ENCODE peak calls at places on chromosomes 12 and 14, in six cellular contexts. C is suprapubic skin, R is AG09309, M is astrocyte of the spinal cord, A is Caco-2, K is left ventricle myocardium inferior. S is an unnamed sample.

GRCh38 chr12:120978296-120979219 is at the start of gene HNF1A:
- DNase-seq in C (no peak), R (no peak), M (no peak), A (peak), K (no peak), S (no peak)

GRCh38 chr14:23577004-23577681 is 1.4 kb downstream of the JPH4 start:
- DNase-seq in C (peak), R (no peak), M (no peak), A (no peak), K (no peak), S (no peak)

GRCh38 chr12:115223322-115223721 is 539.3 kb upstream of the TBX3 start:
- DNase-seq in C (no peak), R (peak), M (peak), A (no peak), K (no peak), S (no peak)

GRCh38 chr12:54385251-54385914 is 850 bp upstream of the ZNF385A start:
- DNase-seq in C (no peak), R (no peak), M (no peak), A (no peak), K (peak), S (no peak)

GRCh38 chr14:99066378-99066777 is 205.6 kb downstream of the BCL11B start:
- DNase-seq in C (no peak), R (no peak), M (no peak), A (no peak), K (no peak), S (no peak)

GRCh38 chr12:109525279-109525585 is 47.8 kb downstream of the UBE3B start:
- DNase-seq in C (no peak), R (no peak), M (no peak), A (no peak), K (no peak), S (no peak)

GRCh38 chr12:57475271-57476161 is 4.2 kb downstream of the ARHGAP9 start:
- DNase-seq in C (no peak), R (no peak), M (no peak), A (no peak), K (no peak), S (no peak)

GRCh38 chr12:117038919-117039318 is 60.3 kb downstream of the TESC start:
- DNase-seq in C (no peak), R (no peak), M (no peak), A (no peak), K (peak), S (no peak)

GRCh38 chr14:61950340-61950739 is 188.1 kb downstream of the SNAPC1 start:
- DNase-seq in C (no peak), R (no peak), M (no peak), A (no peak), K (no peak), S (no peak)

GRCh38 chr14:24072436-24072835 is 1.1 kb downstream of the CPNE6 start:
- DNase-seq in C (no peak), R (no peak), M (no peak), A (no peak), K (no peak), S (no peak)

GRCh38 chr14:31944256-31945073 is 132.6 kb upstream of the ARHGAP5 start:
- DNase-seq in C (no peak), R (no peak), M (no peak), A (peak), K (no peak), S (no peak)

GRCh38 chr12:49582840-49583239 is 14.9 kb upstream of the MCRS1 start:
- DNase-seq in C (no peak), R (no peak), M (no peak), A (peak), K (no peak), S (no peak)

GRCh38 chr12:79255326-79255725 is 390.8 kb downstream of the SYT1 start:
- DNase-seq in C (no peak), R (peak), M (peak), A (no peak), K (no peak), S (peak)

GRCh38 chr14:99595034-99595433 is 9.0 kb downstream of the CCDC85C start:
- DNase-seq in C (no peak), R (no peak), M (no peak), A (no peak), K (no peak), S (no peak)

GRCh38 chr12:32997471-32997870 is 100.9 kb upstream of the PKP2 start:
- DNase-seq in C (no peak), R (no peak), M (no peak), A (no peak), K (no peak), S (no peak)

GRCh38 chr14:101502761-101503392 is 58.4 kb upstream of the DIO3 start:
- DNase-seq in C (peak), R (no peak), M (no peak), A (no peak), K (no peak), S (no peak)

GRCh38 chr12:3168775-3169221 is 91.6 kb downstream of the TSPAN9 start:
- DNase-seq in C (no peak), R (peak), M (peak), A (peak), K (no peak), S (no peak)

GRCh38 chr12:119713551-119714031 is 45.7 kb downstream of the PRKAB1 start:
- DNase-seq in C (no peak), R (no peak), M (no peak), A (no peak), K (no peak), S (no peak)

GRCh38 chr14:103045387-103045869 is 11.9 kb downstream of the CDC42BPB start:
- DNase-seq in C (no peak), R (no peak), M (no peak), A (no peak), K (no peak), S (no peak)

GRCh38 chr12:63915105-63915830 is 70.8 kb downstream of the SRGAP1 start:
- DNase-seq in C (no peak), R (peak), M (peak), A (no peak), K (no peak), S (no peak)

GRCh38 chr14:71650187-71650586 is 282.0 kb upstream of the RGS6 start:
- DNase-seq in C (no peak), R (no peak), M (no peak), A (no peak), K (no peak), S (no peak)

GRCh38 chr14:69013943-69014782 is 35.1 kb upstream of the ACTN1 start:
- DNase-seq in C (no peak), R (no peak), M (peak), A (peak), K (peak), S (peak)

GRCh38 chr14:75088566-75089373 is 19.3 kb downstream of the ZC2HC1C start:
- DNase-seq in C (no peak), R (no peak), M (peak), A (peak), K (no peak), S (no peak)

GRCh38 chr12:117111386-117112267 is 12.4 kb upstream of the TESC start:
- DNase-seq in C (no peak), R (no peak), M (no peak), A (no peak), K (no peak), S (no peak)

GRCh38 chr14:103232338-103232808 is 101.7 kb upstream of the EIF5 start:
- DNase-seq in C (no peak), R (no peak), M (no peak), A (no peak), K (no peak), S (no peak)

GRCh38 chr12:68609955-68610434 is 704 bp upstream of the RAP1B start:
- DNase-seq in C (no peak), R (no peak), M (no peak), A (no peak), K (no peak), S (no peak)

GRCh38 chr14:89701079-89702043 is 253.2 kb downstream of the EFCAB11 start:
- DNase-seq in C (peak), R (no peak), M (peak), A (peak), K (peak), S (no peak)

GRCh38 chr12:63403256-63403655 is 252.3 kb upstream of the AVPR1A start:
- DNase-seq in C (no peak), R (no peak), M (no peak), A (no peak), K (no peak), S (no peak)

GRCh38 chr14:95585971-95586620 is 51.2 kb downstream of the GLRX5 start:
- DNase-seq in C (no peak), R (no peak), M (no peak), A (no peak), K (no peak), S (no peak)

GRCh38 chr12:27866382-27867101 is 86.5 kb upstream of the MANSC4 start:
- DNase-seq in C (no peak), R (no peak), M (peak), A (no peak), K (no peak), S (peak)

DNA sequence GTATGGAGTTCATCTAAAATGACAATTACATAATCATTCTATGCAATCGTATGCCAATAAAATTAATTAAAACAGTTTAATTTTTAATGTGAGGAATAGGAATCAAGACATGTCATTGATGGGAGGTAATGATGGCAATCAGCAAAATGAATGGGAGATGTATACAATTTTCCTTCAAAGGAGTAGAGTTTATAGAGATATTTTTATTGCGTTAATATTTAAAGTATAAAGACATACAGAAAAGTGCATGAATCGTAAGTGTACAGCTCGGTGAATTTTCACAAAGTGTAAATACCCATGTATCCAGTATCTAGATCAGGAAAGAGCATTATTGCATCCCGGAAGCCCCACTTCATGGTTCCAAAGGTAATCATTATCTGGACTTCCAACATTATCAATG is 1.2 kb downstream of the MIPOL1 start:
- DNase-seq in C (no peak), R (no peak), M (no peak), A (no peak), K (no peak), S (no peak)
- H3K4me3 ChIP-seq in C (no peak), R (no peak), M (no peak), A (no peak), K (peak), S (peak)

GRCh38 chr12:130192667-130193345 is 30.5 kb downstream of the FZD10 start:
- DNase-seq in C (no peak), R (no peak), M (no peak), A (no peak), K (no peak), S (no peak)
- TF ChIP-seq CTCF in C (no peak), R (no peak), M (no peak), A (no peak), K (no peak), S (peak)

DNA sequence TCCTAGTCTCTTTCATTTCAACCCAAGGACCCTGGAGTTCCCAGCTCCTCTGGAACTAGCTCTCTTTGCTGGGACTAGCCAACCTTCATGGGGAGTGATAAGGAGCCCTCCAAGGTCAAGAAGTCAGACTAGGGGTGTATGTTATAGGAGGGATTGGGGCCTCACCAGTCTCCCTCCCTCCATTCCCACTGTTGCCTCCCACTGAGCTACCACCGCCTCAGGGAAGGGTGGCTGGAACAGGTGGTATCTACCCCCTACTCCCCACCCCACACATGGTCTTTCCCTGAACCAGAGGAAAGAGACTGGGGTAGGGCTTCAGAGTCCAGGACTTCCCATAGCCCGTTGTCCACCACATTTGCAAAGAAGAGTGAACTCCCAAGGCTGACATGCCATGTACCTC is 2.4 kb downstream of the ERBB3 start:
- DNase-seq in C (no peak), R (no peak), M (no peak), A (no peak), K (no peak), S (no peak)
- H3K4me3 ChIP-seq in C (peak), R (no peak), M (no peak), A (peak), K (peak), S (no peak)

GRCh38 chr12:122902854-122903703 is 7.2 kb upstream of the VPS37B start:
- DNase-seq in C (no peak), R (no peak), M (no peak), A (no peak), K (no peak), S (no peak)

GRCh38 chr12:122903704-122904034 is 7.7 kb upstream of the VPS37B start:
- DNase-seq in C (peak), R (no peak), M (no peak), A (no peak), K (no peak), S (no peak)

GRCh38 chr12:122895757-122896636 is at the start of gene VPS37B:
- DNase-seq in C (peak), R (peak), M (peak), A (peak), K (peak), S (peak)

GRCh38 chr12:122896662-122897061 is 738 bp upstream of the VPS37B start:
- DNase-seq in C (no peak), R (no peak), M (no peak), A (no peak), K (no peak), S (no peak)

GRCh38 chr12:122899887-122900286 is 4.0 kb upstream of the VPS37B start:
- DNase-seq in C (peak), R (no peak), M (no peak), A (no peak), K (no peak), S (no peak)
- TF ChIP-seq CTCF in C (no peak), R (no peak), M (no peak), A (no peak), K (no peak), S (no peak)

GRCh38 chr12:113246478-113247122 is 25.3 kb downstream of the TPCN1 start:
- DNase-seq in C (no peak), R (no peak), M (no peak), A (peak), K (no peak), S (no peak)
- H3K4me3 ChIP-seq in C (peak), R (no peak), M (no peak), A (no peak), K (peak), S (peak)

DNA sequence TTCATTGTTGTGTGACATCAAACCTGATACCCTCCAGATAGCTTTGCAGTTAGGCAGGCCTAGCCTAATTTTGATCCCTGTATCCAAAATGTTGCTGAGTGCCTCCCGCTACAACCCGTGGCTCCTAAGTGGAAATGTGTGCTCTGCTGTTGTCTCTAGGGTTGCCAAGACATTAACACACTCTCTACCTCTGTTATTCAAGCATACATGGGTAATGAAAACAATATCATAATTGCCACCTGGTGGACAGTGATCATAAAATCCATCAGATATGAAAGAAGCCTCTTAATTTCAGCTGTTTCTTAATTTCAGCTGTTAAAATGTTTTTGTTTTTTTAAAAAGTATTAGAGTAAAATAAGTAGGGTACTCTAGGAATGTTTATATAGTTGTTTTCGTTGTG is 93.5 kb downstream of the PLEKHA5 start:
- DNase-seq in C (no peak), R (no peak), M (no peak), A (no peak), K (no peak), S (peak)
- TF ChIP-seq CTCF in C (no peak), R (peak), M (peak), A (peak), K (peak), S (peak)

GRCh38 chr14:104967144-104967413 is 11.1 kb downstream of the AHNAK2 start:
- DNase-seq in C (peak), R (no peak), M (no peak), A (no peak), K (no peak), S (no peak)
- H3K4me3 ChIP-seq in C (peak), R (no peak), M (no peak), A (no peak), K (peak), S (no peak)

S was measured in LNCaP clone FGC.